ENCODE peak calls at places on chromosomes 16 and 17, in nine cellular contexts. E, W, G, M, J, C, T, S and Z are unnamed samples. For H3K4me1, the result is how much of the 10 kb centered on the place peaks cover.

GRCh38 chr17:66240630-66241029 is 11.4 kb upstream of the APOH start:
- DNase-seq in W (no peak), G (no peak), C (no peak), T (no peak), M (no peak), S (no peak), E (no peak), J (no peak), Z (no peak)

GRCh38 chr17:40179923-40180659 is 2.8 kb downstream of the RAPGEFL1 start:
- DNase-seq in G (no peak), C (no peak), T (no peak), M (no peak), W (no peak), S (no peak), E (no peak), J (peak), Z (no peak)

GRCh38 chr17:56822725-56823124 is 11.0 kb downstream of the C17orf67 start:
- DNase-seq in J (no peak), W (no peak), G (peak), T (no peak), M (no peak), E (no peak), C (no peak), S (no peak), Z (peak)

GRCh38 chr16:57150682-57151330 is 35.0 kb downstream of the PSME3IP1 start:
- DNase-seq in S (no peak), E (no peak), M (no peak), J (no peak), C (no peak), G (peak), T (no peak), W (no peak), Z (no peak)

GRCh38 chr17:76274559-76274956 is 9.4 kb downstream of the UBALD2 start:
- DNase-seq in M (no peak), W (no peak), C (no peak), T (no peak), G (no peak), J (no peak), S (no peak), E (no peak), Z (no peak)

GRCh38 chr17:30299000-30299399 is 7.3 kb upstream of the BLMH start:
- DNase-seq in E (no peak), T (no peak), J (no peak), W (no peak), C (no peak), G (no peak), M (no peak), S (no peak), Z (no peak)

GRCh38 chr17:76966486-76967181 is 98.4 kb downstream of the MGAT5B start:
- DNase-seq in S (no peak), J (no peak), C (no peak), E (no peak), M (no peak), W (no peak), T (no peak), G (no peak), Z (no peak)

GRCh38 chr16:69311533-69312388 is 611 bp downstream of the VPS4A start:
- DNase-seq in G (peak), E (peak), M (peak), C (no peak), T (peak), W (peak), S (no peak), J (peak), Z (no peak)

GRCh38 chr16:12100124-12100647 is 123.7 kb downstream of the SNX29 start:
- DNase-seq in J (no peak), W (no peak), E (no peak), G (no peak), T (no peak), C (no peak), S (no peak), M (peak), Z (no peak)

GRCh38 chr17:75277664-75278071 is 6.6 kb upstream of the MIF4GD start:
- DNase-seq in J (no peak), C (no peak), T (no peak), M (no peak), G (no peak), W (no peak), E (no peak), S (no peak), Z (no peak)

GRCh38 chr16:67433131-67433719 is 2.3 kb downstream of the HSD11B2 start:
- DNase-seq in T (no peak), G (no peak), E (no peak), C (no peak), W (no peak), M (no peak), J (no peak), S (no peak), Z (no peak)

GRCh38 chr16:55171241-55171640 is 152.8 kb upstream of the IRX6 start:
- DNase-seq in J (no peak), M (no peak), C (no peak), E (no peak), W (no peak), G (no peak), S (no peak), T (no peak), Z (no peak)
- H3K27ac ChIP-seq in J (no peak), M (no peak), C (no peak), E (no peak), W (no peak), G (no peak), S (no peak), T (no peak), Z (no peak)

GRCh38 chr17:2335726-2336214 is 487 bp downstream of the TSR1 start:
- DNase-seq in C (no peak), M (no peak), E (peak), T (no peak), J (peak), W (no peak), G (peak), S (no peak), Z (no peak)

GRCh38 chr17:2337811-2338657 is 733 bp downstream of the SGSM2 start:
- DNase-seq in E (peak), W (peak), G (peak), S (no peak), C (no peak), T (peak), M (peak), J (peak), Z (peak)

GRCh38 chr17:2331303-2331702 is 5.0 kb downstream of the TSR1 start:
- DNase-seq in T (no peak), E (no peak), S (no peak), J (no peak), M (no peak), W (no peak), G (no peak), C (no peak), Z (no peak)

GRCh38 chr17:2337152-2337810 is at the start of gene SGSM2:
- DNase-seq in M (peak), S (no peak), J (peak), T (no peak), W (peak), C (no peak), G (peak), E (peak), Z (peak)

GRCh38 chr17:2336215-2337151 is at the start of gene TSR1:
- DNase-seq in M (peak), C (peak), G (peak), E (peak), T (peak), W (peak), S (peak), J (peak), Z (peak)
- TF ChIP-seq CTCF in M (peak), C (peak), G (peak), E (peak), T (no peak), W (no peak), S (no peak), J (no peak), Z (peak)

GRCh38 chr17:49647256-49647585 is 30.7 kb downstream of the SPOP start:
- DNase-seq in S (no peak), G (no peak), T (no peak), E (no peak), J (no peak), M (no peak), W (no peak), C (no peak), Z (no peak)
- H3K4me1 ChIP-seq in S (under half), G (under half), T (under half), E (under half), J (under half), M (under half), W (under half), C (half or more), Z (half or more)

GRCh38 chr17:28756025-28756804 is 12.4 kb downstream of the TRAF4 start:
- DNase-seq in J (no peak), C (no peak), M (no peak), W (no peak), G (no peak), S (no peak), E (no peak), T (no peak), Z (no peak)
- H3K27ac ChIP-seq in J (no peak), C (no peak), M (no peak), W (no peak), G (no peak), S (no peak), E (no peak), T (peak), Z (no peak)

GRCh38 chr16:72895951-72896350 is 152.0 kb downstream of the ZFHX3 start:
- DNase-seq in J (no peak), W (no peak), E (no peak), M (no peak), T (no peak), S (no peak), G (no peak), C (no peak), Z (no peak)

GRCh38 chr16:72894291-72895151 is 153.4 kb downstream of the ZFHX3 start:
- DNase-seq in G (no peak), W (no peak), M (no peak), T (no peak), S (no peak), C (no peak), J (no peak), E (peak), Z (peak)

GRCh38 chr16:72896719-72897118 is 151.2 kb downstream of the ZFHX3 start:
- DNase-seq in S (no peak), E (no peak), C (no peak), T (no peak), J (no peak), G (no peak), M (no peak), W (no peak), Z (no peak)

GRCh38 chr16:72898216-72898825 is 149.6 kb downstream of the ZFHX3 start:
- DNase-seq in G (no peak), W (no peak), M (no peak), S (no peak), C (no peak), T (no peak), J (no peak), E (no peak), Z (no peak)

DNA sequence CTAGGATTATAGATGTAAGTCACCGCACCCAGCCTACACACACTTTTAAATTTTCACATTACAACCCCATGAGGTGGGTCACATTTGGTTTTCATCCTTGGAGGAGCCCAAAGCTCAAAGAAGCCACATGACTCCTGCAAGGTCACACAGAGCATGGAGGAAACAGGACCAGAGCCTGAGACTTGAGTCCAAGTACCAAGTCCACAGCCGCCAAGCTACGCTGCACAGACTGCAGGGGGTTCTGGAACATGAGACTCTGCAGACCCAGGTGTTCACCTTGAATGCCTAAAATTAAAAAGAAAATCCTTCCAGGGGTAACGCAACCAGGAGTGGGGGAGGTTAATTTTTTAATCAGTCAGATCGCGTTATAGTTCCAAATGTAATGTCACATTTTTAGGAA is 150.2 kb downstream of the ZFHX3 start:
- DNase-seq in J (no peak), E (no peak), T (no peak), M (no peak), G (no peak), S (no peak), C (no peak), W (no peak), Z (no peak)
- TF ChIP-seq CTCF in J (no peak), E (no peak), T (no peak), M (no peak), G (no peak), S (no peak), C (no peak), W (no peak), Z (no peak)

DNA sequence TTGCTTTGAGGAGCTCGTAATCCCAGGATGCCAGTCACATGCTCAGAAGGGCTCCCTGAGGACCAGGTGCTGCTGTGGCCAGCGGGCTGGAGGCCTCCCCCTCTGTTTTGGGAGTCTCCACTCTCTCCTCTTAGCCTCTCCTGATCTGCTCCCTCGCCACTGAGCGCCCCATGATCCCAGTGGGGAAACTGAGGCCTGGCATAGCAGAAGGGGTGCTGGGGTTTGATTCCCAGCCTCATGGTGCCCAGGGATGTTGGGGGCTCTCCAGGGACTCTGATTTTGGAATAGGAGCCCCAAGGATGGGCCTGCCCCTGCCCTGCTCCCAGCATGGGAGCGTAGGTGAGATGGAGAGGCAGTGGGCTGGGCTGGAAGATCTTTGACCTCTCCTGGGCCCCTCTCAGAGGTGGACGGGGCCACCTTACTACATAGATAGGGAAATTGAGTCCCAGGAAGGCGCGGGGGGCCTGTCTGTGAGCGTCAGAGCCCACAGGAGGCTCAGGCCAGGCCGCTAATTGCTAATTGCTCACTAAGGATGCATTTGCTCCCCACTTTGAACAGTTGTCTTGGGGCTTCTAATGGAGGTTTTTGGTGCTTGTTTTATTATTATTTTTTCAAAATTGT is 525 bp upstream of the ADCY7 start:
- DNase-seq in M (no peak), J (no peak), W (no peak), T (no peak), G (no peak), C (no peak), E (no peak), S (no peak), Z (no peak)
- H3K4me1 ChIP-seq in M (half or more), J (under half), W (under half), T (under half), G (under half), C (under half), E (under half), S (under half), Z (under half)

DNA sequence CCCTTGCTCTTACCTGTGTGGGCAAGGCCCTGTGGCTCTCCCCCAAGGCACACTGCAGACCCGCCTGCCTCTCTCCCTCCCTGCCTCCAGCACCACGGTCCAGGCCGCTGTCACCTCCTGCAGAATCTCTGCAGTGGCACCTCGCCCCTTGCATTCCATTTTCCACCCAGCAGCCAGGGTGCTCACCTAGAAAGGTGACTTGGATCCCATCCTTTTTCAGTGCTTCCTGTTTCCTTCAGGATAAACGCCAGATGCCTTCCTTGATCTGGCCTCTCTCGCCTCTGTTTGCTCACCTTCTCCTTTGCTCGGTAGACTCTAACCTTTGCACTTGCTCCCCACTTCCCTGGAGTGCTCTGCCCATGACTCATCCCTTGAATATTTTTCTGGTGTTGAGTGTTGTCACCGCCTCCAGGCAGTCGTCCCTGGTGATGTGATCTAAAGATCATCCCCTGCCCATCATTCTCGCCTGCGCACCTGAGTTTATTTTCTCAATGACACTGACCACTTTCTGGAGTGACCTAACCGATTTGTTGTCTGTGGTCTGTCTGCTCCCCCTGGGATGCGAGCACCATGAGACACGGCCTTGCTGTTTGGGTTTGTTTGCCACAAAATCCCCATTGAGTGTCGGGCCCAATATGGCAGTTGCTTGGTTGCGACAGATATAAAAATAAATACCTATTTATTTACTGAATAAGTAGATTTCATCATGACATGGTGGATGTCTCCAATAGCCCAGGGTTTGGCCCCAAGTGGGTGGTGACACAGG is 79.1 kb upstream of the LGALS9 start:
- DNase-seq in W (no peak), G (peak), T (no peak), J (peak), C (no peak), E (no peak), M (peak), S (no peak), Z (no peak)
- H3K27ac ChIP-seq in W (peak), G (peak), T (no peak), J (peak), C (no peak), E (no peak), M (peak), S (no peak), Z (no peak)

DNA sequence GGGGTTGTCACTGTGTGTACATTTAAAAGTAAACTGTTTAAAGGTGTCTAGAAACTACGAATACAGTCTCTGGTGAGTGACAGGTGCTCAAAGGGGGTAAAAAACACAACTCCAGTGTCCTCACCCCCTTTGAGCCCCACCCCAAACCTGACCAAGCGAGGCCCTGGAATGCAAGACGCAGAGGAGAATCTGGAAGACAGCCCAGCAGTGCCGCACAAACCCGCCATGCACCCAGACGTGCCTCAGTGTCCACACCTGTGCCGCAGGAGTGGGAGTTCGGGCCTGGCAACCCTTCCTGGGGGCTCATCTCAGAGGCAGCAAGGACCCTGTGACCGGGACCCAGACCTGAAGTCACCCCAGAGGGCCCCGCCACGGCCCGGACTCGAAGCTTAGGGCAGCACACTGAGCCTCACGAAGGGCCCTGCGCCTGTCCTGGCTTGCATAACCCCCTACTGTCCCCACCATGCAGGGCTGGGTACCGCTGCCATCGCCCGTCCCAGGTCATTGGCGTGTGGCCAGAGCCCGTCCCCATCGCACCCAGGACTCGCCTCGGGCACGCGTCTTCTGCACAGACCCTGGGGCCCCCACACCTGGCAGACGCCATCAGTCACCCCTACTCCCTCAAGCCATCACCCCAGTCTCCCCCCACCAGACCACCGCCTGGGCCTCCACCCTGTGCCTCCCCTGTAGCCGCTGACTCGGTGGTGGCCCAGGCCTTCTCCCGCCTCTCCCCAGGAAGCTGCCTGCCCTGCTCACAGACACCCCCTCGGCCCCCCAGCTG is 33.0 kb upstream of the ZC3H18 start:
- DNase-seq in S (no peak), C (no peak), J (no peak), W (no peak), T (no peak), M (no peak), G (peak), E (no peak), Z (no peak)
- TF ChIP-seq CTCF in S (no peak), C (no peak), J (no peak), W (no peak), T (no peak), M (peak), G (no peak), E (no peak), Z (no peak)

GRCh38 chr17:73783382-73783766 is 139.1 kb upstream of the SDK2 start:
- DNase-seq in G (no peak), J (no peak), T (no peak), S (no peak), M (no peak), W (no peak), E (no peak), C (no peak), Z (no peak)
- H3K4me1 ChIP-seq in G (under half), J (under half), T (under half), S (under half), M (half or more), W (under half), E (half or more), C (under half), Z (under half)

GRCh38 chr17:42111265-42111636 is 1.3 kb downstream of the DHX58 start:
- DNase-seq in S (no peak), T (no peak), J (no peak), E (no peak), M (no peak), G (no peak), C (no peak), W (no peak), Z (no peak)
- H3K27ac ChIP-seq in S (peak), T (peak), J (peak), E (no peak), M (no peak), G (no peak), C (peak), W (peak), Z (peak)